ENCODE peak calls at places on chromosomes 4 and X, in ten cellular contexts. One of them, this sample, is unnamed.

GRCh38 chrX:3461824-3462508 is 115.5 kb upstream of the MXRA5 start:
- DNase-seq in GM23338: no peak
- DNase-seq in HCT116: no peak
- DNase-seq in HepG2: no peak
- DNase-seq in upper lobe of left lung: no peak
- DNase-seq in H1: no peak
- DNase-seq in breast epithelium: no peak
- DNase-seq in prostate gland: no peak
- DNase-seq in GM12878: peak; percentile 2
- DNase-seq in transverse colon: no peak
- DNase-seq in this sample: no peak

GRCh38 chr4:161404346-161405110 is 759.3 kb downstream of the FSTL5 start:
- DNase-seq in GM23338: no peak
- DNase-seq in HCT116: no peak
- DNase-seq in HepG2: no peak
- DNase-seq in upper lobe of left lung: no peak
- DNase-seq in H1: no peak
- DNase-seq in breast epithelium: no peak
- DNase-seq in prostate gland: no peak
- DNase-seq in GM12878: no peak
- DNase-seq in transverse colon: no peak
- DNase-seq in this sample: no peak

GRCh38 chr4:17771284-17771908 is 10.0 kb downstream of the FAM184B start:
- DNase-seq in GM23338: no peak
- DNase-seq in HCT116: no peak
- DNase-seq in HepG2: no peak
- DNase-seq in upper lobe of left lung: no peak
- DNase-seq in H1: no peak
- DNase-seq in breast epithelium: no peak
- DNase-seq in prostate gland: no peak
- DNase-seq in GM12878: no peak
- DNase-seq in transverse colon: no peak
- DNase-seq in this sample: no peak

GRCh38 chrX:134186362-134187121 is 50.4 kb upstream of the CCDC160 start:
- DNase-seq in GM23338: no peak
- DNase-seq in HCT116: no peak
- DNase-seq in HepG2: no peak
- DNase-seq in upper lobe of left lung: no peak
- DNase-seq in H1: no peak
- DNase-seq in breast epithelium: no peak
- DNase-seq in prostate gland: no peak
- DNase-seq in GM12878: peak; percentile 21
- DNase-seq in transverse colon: peak; percentile 20
- DNase-seq in this sample: no peak

GRCh38 chr4:2797545-2798305 is 4.8 kb downstream of the SH3BP2 start:
- DNase-seq in GM23338: no peak
- DNase-seq in HCT116: no peak
- DNase-seq in HepG2: no peak
- DNase-seq in upper lobe of left lung: peak; percentile 53
- DNase-seq in H1: no peak
- DNase-seq in breast epithelium: peak; percentile 73
- DNase-seq in prostate gland: peak; percentile 73
- DNase-seq in GM12878: no peak
- DNase-seq in transverse colon: no peak
- DNase-seq in this sample: no peak

GRCh38 chrX:118976599-118977340 is 2.4 kb downstream of the LONRF3 start:
- DNase-seq in GM23338: no peak
- DNase-seq in HCT116: no peak
- DNase-seq in HepG2: no peak
- DNase-seq in upper lobe of left lung: peak; percentile 91
- DNase-seq in H1: no peak
- DNase-seq in breast epithelium: peak; percentile 53
- DNase-seq in prostate gland: peak; percentile 6
- DNase-seq in GM12878: no peak
- DNase-seq in transverse colon: peak; percentile 82
- DNase-seq in this sample: no peak

GRCh38 chr4:98508825-98509539 is 149.4 kb downstream of the TSPAN5 start:
- DNase-seq in GM23338: no peak
- DNase-seq in HCT116: peak; percentile 13
- DNase-seq in HepG2: no peak
- DNase-seq in upper lobe of left lung: no peak
- DNase-seq in H1: no peak
- DNase-seq in breast epithelium: no peak
- DNase-seq in prostate gland: no peak
- DNase-seq in GM12878: no peak
- DNase-seq in transverse colon: no peak
- DNase-seq in this sample: no peak

GRCh38 chr4:99404595-99405287 is 30.4 kb downstream of the ADH7 start:
- DNase-seq in GM23338: peak; percentile 32
- DNase-seq in HCT116: peak; percentile 18
- DNase-seq in HepG2: no peak
- DNase-seq in upper lobe of left lung: no peak
- DNase-seq in H1: no peak
- DNase-seq in breast epithelium: no peak
- DNase-seq in prostate gland: no peak
- DNase-seq in GM12878: peak; percentile 87
- DNase-seq in transverse colon: no peak
- DNase-seq in this sample: no peak

GRCh38 chrX:143988356-143988755 is 104.5 kb downstream of the UBE2NL start:
- DNase-seq in GM23338: no peak
- DNase-seq in HCT116: no peak
- DNase-seq in HepG2: no peak
- DNase-seq in upper lobe of left lung: no peak
- DNase-seq in H1: no peak
- DNase-seq in breast epithelium: no peak
- DNase-seq in prostate gland: no peak
- DNase-seq in GM12878: no peak
- DNase-seq in transverse colon: no peak
- DNase-seq in this sample: no peak

GRCh38 chrX:17674611-17675010 is 62.7 kb upstream of the SCML1 start:
- DNase-seq in GM23338: no peak
- DNase-seq in HCT116: no peak
- DNase-seq in HepG2: no peak
- DNase-seq in upper lobe of left lung: no peak
- DNase-seq in H1: no peak
- DNase-seq in breast epithelium: no peak
- DNase-seq in prostate gland: no peak
- DNase-seq in GM12878: no peak
- DNase-seq in transverse colon: no peak
- DNase-seq in this sample: no peak

GRCh38 chr4:10028910-10029309 is 7.6 kb upstream of the SLC2A9 start:
- DNase-seq in GM23338: no peak
- DNase-seq in HCT116: no peak
- DNase-seq in HepG2: no peak
- DNase-seq in upper lobe of left lung: no peak
- DNase-seq in H1: no peak
- DNase-seq in breast epithelium: no peak
- DNase-seq in prostate gland: no peak
- DNase-seq in GM12878: no peak
- DNase-seq in transverse colon: no peak
- DNase-seq in this sample: no peak

GRCh38 chrX:153595387-153595786 is 3.6 kb downstream of the CCNQ start:
- DNase-seq in GM23338: no peak
- DNase-seq in HCT116: no peak
- DNase-seq in HepG2: no peak
- DNase-seq in upper lobe of left lung: no peak
- DNase-seq in H1: no peak
- DNase-seq in breast epithelium: no peak
- DNase-seq in prostate gland: no peak
- DNase-seq in GM12878: no peak
- DNase-seq in transverse colon: no peak
- DNase-seq in this sample: no peak

DNA sequence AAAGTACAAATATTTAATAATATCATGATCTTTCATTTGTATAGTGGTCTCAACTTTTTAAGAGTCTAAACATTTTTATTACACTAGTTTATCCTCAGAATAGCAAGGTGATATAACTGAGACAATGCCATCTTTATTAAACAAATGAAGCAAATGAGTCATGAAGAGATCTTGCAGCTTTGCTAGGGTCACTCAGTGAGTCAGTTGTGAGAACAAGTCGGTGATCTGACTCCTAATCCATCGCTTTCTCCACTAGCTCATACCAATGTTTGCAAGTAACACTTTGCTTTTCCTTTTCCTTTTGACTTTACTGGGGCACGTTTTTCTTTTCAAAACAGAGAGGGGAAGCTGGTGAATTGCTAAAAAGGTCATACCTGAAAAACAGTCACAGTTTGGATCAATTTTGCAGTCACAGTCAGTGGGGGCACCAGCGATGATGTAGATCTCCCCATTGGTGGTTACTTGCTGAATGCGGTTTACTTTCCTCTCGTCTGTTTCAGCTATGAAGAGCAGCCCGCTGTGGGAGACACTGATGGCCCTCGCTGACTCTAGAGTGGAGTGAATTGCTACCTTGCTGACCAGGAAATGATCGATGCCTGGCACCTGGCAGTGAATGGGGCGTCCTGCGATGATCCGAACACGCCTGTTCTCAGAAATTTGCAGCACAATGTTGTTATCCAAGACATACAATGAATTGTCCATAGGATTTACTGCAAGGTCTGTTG is 75.7 kb downstream of the SH2D1A start:
- DNase-seq in GM23338: peak; percentile 8
- DNase-seq in HCT116: no peak
- DNase-seq in HepG2: no peak
- DNase-seq in upper lobe of left lung: no peak
- DNase-seq in H1: no peak
- DNase-seq in breast epithelium: no peak
- DNase-seq in prostate gland: no peak
- DNase-seq in GM12878: no peak
- DNase-seq in transverse colon: no peak
- DNase-seq in this sample: no peak
- H3K4me3 ChIP-seq in GM23338: no peak overlapping the region
- H3K4me3 ChIP-seq in HCT116: no peak overlapping the region
- H3K4me3 ChIP-seq in HepG2: no peak overlapping the region
- H3K4me3 ChIP-seq in upper lobe of left lung: no peak overlapping the region
- H3K4me3 ChIP-seq in H1: no peak overlapping the region
- H3K4me3 ChIP-seq in breast epithelium: no peak overlapping the region
- H3K4me3 ChIP-seq in prostate gland: no peak overlapping the region
- H3K4me3 ChIP-seq in GM12878: no peak overlapping the region
- H3K4me3 ChIP-seq in transverse colon: no peak overlapping the region
- H3K4me3 ChIP-seq in this sample: no peak overlapping the region

GRCh38 chrX:92232182-92232581 is 453.0 kb downstream of the PCDH11X start:
- DNase-seq in GM23338: peak; percentile 44
- DNase-seq in HCT116: no peak
- DNase-seq in HepG2: peak; percentile 0
- DNase-seq in upper lobe of left lung: no peak
- DNase-seq in H1: no peak
- DNase-seq in breast epithelium: no peak
- DNase-seq in prostate gland: no peak
- DNase-seq in GM12878: no peak
- DNase-seq in transverse colon: no peak
- DNase-seq in this sample: no peak
- TF ChIP-seq CTCF in GM23338: peak; percentile 61
- TF ChIP-seq CTCF in HCT116: no peak
- TF ChIP-seq CTCF in HepG2: peak; percentile 34
- TF ChIP-seq CTCF in upper lobe of left lung: no peak
- TF ChIP-seq CTCF in H1: no peak
- TF ChIP-seq CTCF in breast epithelium: no peak
- TF ChIP-seq CTCF in prostate gland: no peak
- TF ChIP-seq CTCF in GM12878: peak; percentile 19
- TF ChIP-seq CTCF in transverse colon: no peak
- TF ChIP-seq CTCF in this sample: no peak

DNA sequence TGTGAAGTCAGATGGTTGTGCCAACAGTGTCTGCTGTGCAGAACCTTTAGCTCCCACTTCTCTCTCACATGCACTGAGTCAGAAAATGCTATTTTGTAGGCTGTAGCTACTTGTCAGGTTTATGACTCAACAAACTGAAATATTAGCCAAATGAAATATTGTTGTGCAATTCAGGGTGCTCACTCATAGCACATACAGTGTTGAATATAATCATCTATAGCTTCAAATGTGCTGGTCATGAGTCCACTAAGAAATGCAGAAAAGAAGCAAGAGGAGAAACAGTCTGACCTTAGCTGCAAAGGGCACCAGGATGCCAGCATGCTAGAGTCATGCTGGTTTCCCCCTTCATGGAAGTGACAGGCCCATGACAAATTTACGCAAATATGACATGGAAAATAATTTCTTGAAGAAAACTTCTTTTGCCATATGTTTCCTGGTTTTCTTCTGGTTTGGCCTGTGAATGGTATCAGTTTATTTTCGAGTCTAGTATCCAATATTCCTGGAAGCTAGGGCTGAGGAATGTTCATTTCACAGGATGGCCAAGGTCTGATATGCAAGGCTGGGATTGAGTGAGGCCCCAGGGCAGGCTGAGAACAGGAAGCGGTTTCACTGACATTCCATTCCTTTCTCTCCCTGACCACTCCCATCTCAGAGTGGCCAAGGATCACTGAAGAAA is 10.3 kb upstream of the CXCL2 start:
- DNase-seq in GM23338: peak; percentile 83
- DNase-seq in HCT116: peak; percentile 81
- DNase-seq in HepG2: no peak
- DNase-seq in upper lobe of left lung: no peak
- DNase-seq in H1: peak; percentile 21
- DNase-seq in breast epithelium: no peak
- DNase-seq in prostate gland: no peak
- DNase-seq in GM12878: no peak
- DNase-seq in transverse colon: peak; percentile 27
- DNase-seq in this sample: peak; percentile 88
- TF ChIP-seq POLR2AphosphoS5 in GM23338: no peak
- TF ChIP-seq POLR2AphosphoS5 in HCT116: peak; percentile 33
- TF ChIP-seq POLR2AphosphoS5 in HepG2: no peak
- TF ChIP-seq POLR2AphosphoS5 in upper lobe of left lung: no peak
- TF ChIP-seq POLR2AphosphoS5 in H1: no peak
- TF ChIP-seq POLR2AphosphoS5 in breast epithelium: no peak
- TF ChIP-seq POLR2AphosphoS5 in prostate gland: no peak
- TF ChIP-seq POLR2AphosphoS5 in GM12878: no peak
- TF ChIP-seq POLR2AphosphoS5 in transverse colon: no peak
- TF ChIP-seq POLR2AphosphoS5 in this sample: no peak

GRCh38 chr4:130214268-130214667 is 1118.3 kb downstream of the C4orf33 start:
- DNase-seq in GM23338: no peak
- DNase-seq in HCT116: no peak
- DNase-seq in HepG2: no peak
- DNase-seq in upper lobe of left lung: no peak
- DNase-seq in H1: no peak
- DNase-seq in breast epithelium: no peak
- DNase-seq in prostate gland: no peak
- DNase-seq in GM12878: no peak
- DNase-seq in transverse colon: no peak
- DNase-seq in this sample: no peak
- H3K4me3 ChIP-seq in GM23338: no peak overlapping the region
- H3K4me3 ChIP-seq in HCT116: no peak overlapping the region
- H3K4me3 ChIP-seq in HepG2: no peak overlapping the region
- H3K4me3 ChIP-seq in upper lobe of left lung: no peak overlapping the region
- H3K4me3 ChIP-seq in H1: no peak overlapping the region
- H3K4me3 ChIP-seq in breast epithelium: no peak overlapping the region
- H3K4me3 ChIP-seq in prostate gland: no peak overlapping the region
- H3K4me3 ChIP-seq in GM12878: no peak overlapping the region
- H3K4me3 ChIP-seq in transverse colon: no peak overlapping the region
- H3K4me3 ChIP-seq in this sample: no peak overlapping the region

This sample was measured in HL-60.